ENCODE peak calls at places on chromosomes 6 and 20, in six cellular contexts. D, M, Z, Y, N and C are unnamed samples.

GRCh38 chr20:51399138-51399890 is 143.2 kb downstream of the NFATC2 start:
- DNase-seq in D (no peak), Y (no peak), N (no peak), Z (no peak), M (no peak), C (no peak)

GRCh38 chr20:10064611-10065010 is 29.8 kb downstream of the ANKEF1 start:
- DNase-seq in Y (no peak), M (no peak), Z (no peak), D (no peak), N (no peak), C (no peak)

GRCh38 chr6:90301816-90302215 is 5.2 kb upstream of the BACH2 start:
- DNase-seq in N (no peak), M (no peak), Y (no peak), Z (no peak), D (no peak), C (no peak)

GRCh38 chr20:47306755-47307370 is 49.6 kb downstream of the ZMYND8 start:
- DNase-seq in Z (no peak), N (no peak), D (no peak), Y (no peak), M (no peak), C (no peak)

GRCh38 chr6:6191909-6192308 is 128.6 kb downstream of the F13A1 start:
- DNase-seq in Z (no peak), N (no peak), D (no peak), M (no peak), Y (no peak), C (no peak)

GRCh38 chr6:95143408-95144180 is 433.7 kb upstream of the MANEA start:
- DNase-seq in N (no peak), Z (no peak), D (no peak), M (no peak), Y (no peak), C (no peak)

GRCh38 chr6:7311920-7312615 is 931 bp downstream of the SSR1 start:
- DNase-seq in M (no peak), D (no peak), Z (peak), Y (peak), N (no peak), C (peak)

GRCh38 chr20:14765370-14765701 is 427.9 kb upstream of the FLRT3 start:
- DNase-seq in Y (no peak), N (no peak), Z (no peak), D (no peak), M (no peak), C (no peak)

DNA sequence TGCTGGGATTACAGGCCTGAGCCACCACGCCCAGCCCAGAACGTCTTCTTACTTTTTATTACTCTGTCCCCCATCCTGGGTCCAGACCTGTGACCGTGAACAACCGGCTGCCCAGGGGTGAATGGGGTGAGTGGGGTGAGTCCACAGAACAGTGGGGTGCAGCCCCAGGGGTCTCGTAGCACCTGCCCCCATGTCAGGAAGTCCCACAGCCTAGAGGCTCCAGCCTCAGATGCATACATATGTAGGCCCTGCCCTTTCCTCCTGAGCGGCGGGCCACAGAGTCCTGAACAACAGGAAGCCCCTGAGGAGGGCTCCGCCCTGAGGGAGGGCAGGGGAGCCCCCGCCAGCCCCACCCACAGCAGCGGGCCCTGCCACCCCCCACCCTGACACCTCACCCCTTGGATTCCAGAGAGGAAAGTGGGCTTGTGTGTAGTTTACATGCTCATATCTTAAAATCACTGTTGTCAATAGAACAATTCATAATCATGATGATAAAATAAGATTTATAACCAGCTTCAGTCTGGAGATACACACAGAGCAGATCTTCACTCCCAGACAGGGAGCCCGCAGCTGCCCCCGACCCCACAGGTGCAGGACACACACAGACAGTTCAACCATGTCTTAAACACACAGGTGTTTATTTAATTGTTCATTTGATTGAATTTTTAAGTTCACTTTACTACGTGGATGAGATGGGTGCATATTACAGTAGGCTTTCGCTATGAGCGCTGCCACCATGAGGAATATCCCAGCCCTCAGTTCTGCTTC is 12.4 kb upstream of the GMEB2 start:
- DNase-seq in Z (no peak), N (no peak), D (no peak), Y (no peak), M (no peak), C (no peak)
- TF ChIP-seq MYC in Z (no peak), N (no peak), D (no peak), Y (no peak), M (no peak), C (no peak)

GRCh38 chr6:28353356-28353755 is 3.6 kb downstream of the ZKSCAN3 start:
- DNase-seq in Y (no peak), D (no peak), M (no peak), Z (no peak), N (no peak), C (no peak)
- TF ChIP-seq MYC in Y (no peak), D (no peak), M (no peak), Z (no peak), N (no peak), C (no peak)

DNA sequence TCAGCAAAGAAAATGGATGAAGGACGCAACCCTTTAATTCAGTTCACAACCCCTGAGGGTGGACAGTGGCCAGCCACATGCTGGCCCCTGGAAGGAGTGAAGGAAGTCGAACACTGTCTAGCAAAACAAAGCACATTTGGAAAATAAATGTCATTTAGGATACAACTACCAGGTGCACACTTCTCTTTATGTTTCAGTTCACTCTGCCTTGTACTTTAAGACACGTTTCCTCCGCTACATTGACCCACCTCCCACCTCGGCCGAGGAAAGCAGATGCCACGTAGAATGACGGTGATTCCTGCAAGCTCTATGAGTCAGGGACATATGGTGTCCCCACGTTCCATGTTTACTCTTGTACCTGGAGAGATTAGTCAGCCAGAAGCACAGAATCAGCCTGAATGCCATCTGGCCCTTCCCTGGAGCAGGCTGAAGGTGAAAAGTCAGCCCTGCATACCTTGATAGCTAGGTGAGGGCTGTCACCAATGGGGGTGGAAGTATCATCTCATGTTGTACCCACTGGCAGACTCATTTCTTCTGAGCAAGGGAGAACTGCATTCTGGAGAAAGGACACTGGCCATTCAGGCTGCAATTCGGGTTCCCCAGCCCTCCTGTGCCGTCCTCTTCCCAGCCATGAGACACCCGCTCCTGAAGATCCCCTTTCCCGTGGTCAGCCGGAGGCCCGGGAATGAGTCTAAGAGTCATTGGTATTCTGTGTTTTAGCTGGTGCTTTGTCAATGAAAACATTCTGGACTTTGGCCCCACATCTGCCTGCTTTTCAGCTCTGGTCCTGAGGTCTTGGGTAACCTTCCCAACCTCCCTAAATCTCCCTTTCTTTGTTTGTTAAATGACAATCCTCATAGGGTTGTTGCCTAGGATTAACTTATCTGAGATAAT is 60.6 kb downstream of the FOXA2 start:
- DNase-seq in N (no peak), Z (peak), M (no peak), Y (no peak), D (no peak), C (no peak)
- TF ChIP-seq MYC in N (no peak), Z (peak), M (no peak), Y (no peak), D (no peak), C (no peak)

DNA sequence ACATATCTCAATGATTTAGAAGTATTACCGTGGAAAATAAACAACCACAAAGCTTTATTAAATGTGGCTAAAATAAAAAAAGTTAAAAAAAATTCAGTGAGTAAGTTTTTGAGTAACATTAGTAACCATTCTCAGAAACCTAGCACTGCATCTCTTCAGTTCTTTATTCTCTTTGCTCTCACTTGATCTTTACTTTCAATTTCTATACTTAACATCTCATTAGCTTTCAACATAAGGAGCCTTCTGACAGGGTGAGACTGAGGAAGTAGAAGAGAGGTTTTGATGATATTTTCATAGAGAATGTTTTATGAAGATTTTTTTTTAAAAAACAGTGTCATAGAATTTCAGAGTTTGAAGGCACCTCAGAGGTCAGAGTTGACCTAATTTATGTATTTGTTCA is 60.7 kb downstream of the FAM83B start:
- DNase-seq in M (no peak), N (no peak), D (no peak), Y (no peak), Z (no peak), C (no peak)
- TF ChIP-seq MYC in M (no peak), N (no peak), D (no peak), Y (no peak), Z (no peak), C (no peak)

DNA sequence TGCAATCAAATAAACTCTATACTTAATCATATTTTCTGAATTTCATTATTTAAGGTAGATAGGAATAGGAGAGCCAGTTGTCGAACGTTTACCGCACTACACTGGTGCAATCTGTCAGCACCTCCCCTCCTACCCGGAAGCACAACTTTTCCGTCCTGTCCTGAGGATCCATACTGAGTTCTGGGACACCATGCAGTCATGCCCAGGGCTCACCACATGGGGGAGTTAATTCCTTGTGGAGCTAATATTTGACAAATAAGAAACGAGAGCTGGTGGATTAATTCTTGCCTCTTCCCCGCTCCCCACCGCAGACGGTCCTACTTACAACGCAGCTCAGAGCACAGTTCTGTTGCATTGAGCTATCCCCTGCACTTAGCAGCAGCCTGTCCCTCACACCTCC is 107.7 kb upstream of the RALGAPA2 start:
- DNase-seq in Y (peak), D (peak), Z (peak), M (peak), N (no peak), C (peak)
- TF ChIP-seq MYC in Y (no peak), D (no peak), Z (no peak), M (no peak), N (no peak), C (no peak)

GRCh38 chr6:106163966-106164877 is 78.1 kb downstream of the PRDM1 start:
- DNase-seq in M (no peak), D (no peak), N (peak), Z (no peak), Y (no peak), C (peak)
- TF ChIP-seq MYC in M (no peak), D (no peak), N (no peak), Z (no peak), Y (no peak), C (peak)

GRCh38 chr6:149044394-149044965 is 273.0 kb upstream of the TAB2 start:
- DNase-seq in M (no peak), N (no peak), D (no peak), Z (no peak), Y (no peak), C (no peak)

GRCh38 chr6:149041953-149042352 is 275.6 kb upstream of the TAB2 start:
- DNase-seq in M (no peak), D (no peak), Y (no peak), N (no peak), Z (no peak), C (no peak)

GRCh38 chr6:149045404-149045803 is 272.1 kb upstream of the TAB2 start:
- DNase-seq in D (no peak), M (no peak), Y (no peak), N (no peak), Z (peak), C (peak)

GRCh38 chr6:149046164-149046821 is 271.2 kb upstream of the TAB2 start:
- DNase-seq in M (no peak), Z (no peak), Y (no peak), N (no peak), D (no peak), C (no peak)

GRCh38 chr6:149043476-149044130 is 273.9 kb upstream of the TAB2 start:
- DNase-seq in Z (peak), N (no peak), D (peak), Y (no peak), M (peak), C (peak)
- TF ChIP-seq MYC in Z (no peak), N (no peak), D (no peak), Y (no peak), M (no peak), C (no peak)